ENCODE peak calls at places on chromosomes 7 and 10, in eight cellular contexts. U, W, L, T, G, P, C and M are unnamed samples.

GRCh38 chr7:117808273-117808868 is 64.9 kb downstream of the CTTNBP2 start:
- DNase-seq in U (no peak), W (peak; percentile 83), L (no peak), T (no peak), G (no peak), P (no peak), C (no peak), M (no peak)

GRCh38 chr10:133393401-133394063 is 425 bp upstream of the MTG1 start:
- DNase-seq in U (no peak), W (no peak), L (no peak), T (no peak), G (no peak), P (no peak), C (no peak), M (no peak)

GRCh38 chr10:5892007-5892406 is 2.0 kb downstream of the FBH1 start:
- DNase-seq in U (no peak), W (peak; percentile 6), L (no peak), T (no peak), G (no peak), P (no peak), C (no peak), M (no peak)

GRCh38 chr10:75640381-75640780 is 209.0 kb downstream of the LRMDA start:
- DNase-seq in U (no peak), W (no peak), L (no peak), T (no peak), G (no peak), P (no peak), C (no peak), M (no peak)

GRCh38 chr10:49602380-49603023 is 7.6 kb upstream of the SLC18A3 start:
- DNase-seq in U (no peak), W (no peak), L (no peak), T (no peak), G (peak; percentile 7), P (peak; percentile 22), C (no peak), M (no peak)

GRCh38 chr7:95718556-95719410 is 53.6 kb upstream of the DYNC1I1 start:
- DNase-seq in U (peak; percentile 17), W (peak; percentile 36), L (no peak), T (peak; percentile 60), G (no peak), P (no peak), C (no peak), M (peak; percentile 40)

GRCh38 chr10:124156524-124157225 is 63.3 kb upstream of the CHST15 start:
- DNase-seq in U (peak; percentile 24), W (no peak), L (no peak), T (no peak), G (no peak), P (no peak), C (no peak), M (no peak)

GRCh38 chr7:88758355-88759215 is 915 bp upstream of the ZNF804B start:
- DNase-seq in U (no peak), W (peak; percentile 26), L (no peak), T (peak; percentile 6), G (no peak), P (no peak), C (no peak), M (no peak)

GRCh38 chr10:90675621-90676020 is 182.2 kb downstream of the HTR7 start:
- DNase-seq in U (no peak), W (peak; percentile 87), L (no peak), T (peak; percentile 87), G (no peak), P (no peak), C (no peak), M (no peak)

GRCh38 chr7:46157414-46157813 is 236.3 kb upstream of the IGFBP3 start:
- DNase-seq in U (no peak), W (no peak), L (no peak), T (no peak), G (no peak), P (no peak), C (no peak), M (no peak)

GRCh38 chr7:36192050-36192824 is 39.2 kb downstream of the EEPD1 start:
- DNase-seq in U (no peak), W (peak; percentile 65), L (no peak), T (no peak), G (no peak), P (no peak), C (no peak), M (no peak)

GRCh38 chr7:94630855-94631254 is 25.1 kb downstream of the SGCE start:
- DNase-seq in U (peak; percentile 5), W (no peak), L (no peak), T (no peak), G (no peak), P (no peak), C (no peak), M (no peak)

GRCh38 chr7:11648980-11649379 is 183.0 kb downstream of the THSD7A start:
- DNase-seq in U (no peak), W (peak; percentile 74), L (no peak), T (no peak), G (no peak), P (no peak), C (no peak), M (no peak)

GRCh38 chr10:93030409-93030808 is 30.2 kb upstream of the CYP26C1 start:
- DNase-seq in U (no peak), W (peak; percentile 74), L (no peak), T (peak; percentile 58), G (no peak), P (no peak), C (no peak), M (no peak)

GRCh38 chr10:102231357-102232318 is 5.5 kb downstream of the ELOVL3 start:
- DNase-seq in U (peak; percentile 54), W (no peak), L (peak; percentile 63), T (peak; percentile 52), G (peak; percentile 68), P (peak; percentile 58), C (peak; percentile 45), M (peak; percentile 80)
- H3K4me3 ChIP-seq in U (peak overlapping the region; percentile 31), W (peak overlapping the region; percentile 38), L (peak overlapping the region; percentile 66), T (no peak overlapping the region), G (peak overlapping the region; percentile 51), P (peak overlapping the region; percentile 47), C (peak overlapping the region; percentile 68), M (no peak overlapping the region)

GRCh38 chr10:28304032-28304571 is 1.2 kb upstream of the MPP7 start:
- DNase-seq in U (no peak), W (no peak), L (no peak), T (no peak), G (no peak), P (no peak), C (no peak), M (no peak)
- H3K4me3 ChIP-seq in U (no peak overlapping the region), W (no peak overlapping the region), L (no peak overlapping the region), T (peak overlapping the region; percentile 65), G (no peak overlapping the region), P (peak overlapping the region; percentile 45), C (no peak overlapping the region), M (no peak overlapping the region)

DNA sequence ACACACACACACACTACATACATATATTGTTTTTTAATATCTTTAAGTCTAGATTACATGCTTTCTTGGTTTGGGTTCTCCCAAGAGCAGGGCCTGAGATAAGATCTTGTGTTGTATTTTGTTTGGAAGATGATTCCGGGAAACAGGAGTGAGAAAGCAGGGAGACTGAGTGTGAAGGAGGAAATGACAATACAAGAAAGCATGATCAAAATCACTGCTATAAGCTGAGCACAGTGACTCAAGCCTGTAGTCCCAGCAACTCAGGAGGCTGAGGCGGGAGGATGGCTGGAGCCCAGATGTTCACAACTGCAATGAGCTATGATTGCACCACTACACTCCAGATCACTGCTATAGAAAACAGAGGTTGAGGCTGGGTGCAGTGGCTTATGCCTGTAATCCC is 267.6 kb downstream of the SKIDA1 start:
- DNase-seq in U (no peak), W (no peak), L (no peak), T (no peak), G (no peak), P (no peak), C (no peak), M (no peak)
- H3K4me3 ChIP-seq in U (no peak overlapping the region), W (no peak overlapping the region), L (no peak overlapping the region), T (no peak overlapping the region), G (no peak overlapping the region), P (no peak overlapping the region), C (no peak overlapping the region), M (no peak overlapping the region)

GRCh38 chr7:155813125-155813524 is 862 bp upstream of the SHH start:
- DNase-seq in U (no peak), W (no peak), L (no peak), T (no peak), G (no peak), P (no peak), C (no peak), M (no peak)

GRCh38 chr7:155810607-155811559 is 1.4 kb downstream of the SHH start:
- DNase-seq in U (no peak), W (no peak), L (no peak), T (peak; percentile 9), G (no peak), P (no peak), C (no peak), M (no peak)

GRCh38 chr7:155809947-155810606 is 2.2 kb downstream of the SHH start:
- DNase-seq in U (no peak), W (no peak), L (no peak), T (no peak), G (no peak), P (no peak), C (no peak), M (no peak)

GRCh38 chr7:155811895-155812761 is at the start of gene SHH:
- DNase-seq in U (no peak), W (peak; percentile 34), L (no peak), T (no peak), G (no peak), P (no peak), C (no peak), M (no peak)

GRCh38 chr7:155811560-155811894 is 736 bp downstream of the SHH start:
- DNase-seq in U (no peak), W (no peak), L (no peak), T (peak; percentile 45), G (peak; percentile 79), P (no peak), C (no peak), M (no peak)
- H3K4me3 ChIP-seq in U (no peak overlapping the region), W (no peak overlapping the region), L (no peak overlapping the region), T (peak overlapping the region; percentile 66), G (peak overlapping the region; percentile 36), P (peak overlapping the region; percentile 35), C (no peak overlapping the region), M (no peak overlapping the region)

GRCh38 chr10:33095867-33096479 is 137.9 kb upstream of the ITGB1 start:
- DNase-seq in U (peak; percentile 57), W (no peak), L (no peak), T (no peak), G (no peak), P (no peak), C (no peak), M (no peak)
- H3K4me3 ChIP-seq in U (no peak overlapping the region), W (no peak overlapping the region), L (no peak overlapping the region), T (no peak overlapping the region), G (no peak overlapping the region), P (no peak overlapping the region), C (no peak overlapping the region), M (no peak overlapping the region)

DNA sequence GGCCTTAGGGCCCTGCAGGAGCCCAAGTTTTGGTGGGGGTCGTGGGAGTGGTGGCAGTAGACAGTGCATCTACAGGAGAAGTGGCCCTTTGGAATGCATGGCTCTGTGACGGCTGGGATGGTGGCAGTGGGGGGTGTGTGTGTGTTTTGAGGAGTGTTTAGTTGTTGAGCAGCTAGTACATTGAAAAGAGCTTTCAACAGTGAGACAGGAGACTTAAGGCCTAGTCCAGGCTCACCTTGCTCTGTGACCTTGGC is 27.1 kb downstream of the ZNF775 start:
- DNase-seq in U (no peak), W (no peak), L (no peak), T (no peak), G (no peak), P (no peak), C (no peak), M (no peak)
- H3K4me3 ChIP-seq in U (peak overlapping the region; percentile 69), W (peak overlapping the region; percentile 69), L (peak overlapping the region; percentile 86), T (no peak overlapping the region), G (peak overlapping the region; percentile 64), P (peak overlapping the region; percentile 83), C (peak overlapping the region; percentile 84), M (peak overlapping the region; percentile 47)